ENCODE peak calls at places on chromosomes 1 and 21, in six cellular contexts. Z is K562, V is A549, E is IMR-90, N is GM12878, X is HepG2. Q is an unnamed sample.

GRCh38 chr1:169146536-169147214 is 40.2 kb downstream of the ATP1B1 start:
- DNase-seq in Z (no peak), V (peak; percentile 15), E (no peak), N (no peak), X (peak; percentile 20), Q (no peak)

GRCh38 chr1:11898831-11899467 is 27.3 kb downstream of the KIAA2013 start:
- DNase-seq in Z (peak; percentile 61), V (no peak), E (no peak), N (no peak), X (no peak), Q (no peak)

GRCh38 chr1:113109908-113110554 is 37.0 kb downstream of the LRIG2 start:
- DNase-seq in Z (no peak), V (peak; percentile 5), E (peak; percentile 98), N (no peak), X (no peak), Q (no peak)

GRCh38 chr1:18480315-18481189 is at the start of gene KLHDC7A:
- DNase-seq in Z (no peak), V (peak; percentile 60), E (no peak), N (no peak), X (peak; percentile 91), Q (no peak)

GRCh38 chr21:45545691-45546531 is 3.7 kb upstream of the SLC19A1 start:
- DNase-seq in Z (no peak), V (no peak), E (no peak), N (no peak), X (no peak), Q (no peak)

GRCh38 chr1:110631836-110632620 is 25.9 kb upstream of the KCNA2 start:
- DNase-seq in Z (no peak), V (no peak), E (no peak), N (no peak), X (no peak), Q (no peak)

GRCh38 chr1:39102537-39103320 is 76.6 kb downstream of the NDUFS5 start:
- DNase-seq in Z (peak; percentile 77), V (peak; percentile 67), E (peak; percentile 83), N (peak; percentile 84), X (peak; percentile 53), Q (peak; percentile 66)

GRCh38 chr1:180722586-180722985 is 90.8 kb downstream of the XPR1 start:
- DNase-seq in Z (no peak), V (no peak), E (no peak), N (no peak), X (no peak), Q (no peak)

GRCh38 chr1:18597159-18598042 is 33.2 kb upstream of the PAX7 start:
- DNase-seq in Z (peak; percentile 73), V (peak; percentile 41), E (peak; percentile 25), N (no peak), X (peak; percentile 18), Q (peak; percentile 67)

GRCh38 chr21:34511787-34512451 is at the start of gene KCNE1:
- DNase-seq in Z (no peak), V (no peak), E (no peak), N (no peak), X (no peak), Q (no peak)

GRCh38 chr1:241592273-241592958 is 47.8 kb downstream of the CHML start:
- DNase-seq in Z (no peak), V (no peak), E (peak; percentile 82), N (peak; percentile 13), X (no peak), Q (no peak)

GRCh38 chr1:22788298-22788697 is 77.7 kb downstream of the EPHB2 start:
- DNase-seq in Z (no peak), V (no peak), E (no peak), N (no peak), X (no peak), Q (no peak)

GRCh38 chr1:154206212-154206611 is at the start of gene CFAP141:
- DNase-seq in Z (peak; percentile 42), V (no peak), E (peak; percentile 21), N (no peak), X (no peak), Q (no peak)

GRCh38 chr1:220338759-220339158 is 66.5 kb upstream of the RAB3GAP2 start:
- DNase-seq in Z (no peak), V (no peak), E (no peak), N (no peak), X (no peak), Q (no peak)

GRCh38 chr1:15799928-15800835 is 7.3 kb downstream of the UQCRHL start:
- DNase-seq in Z (peak; percentile 75), V (peak; percentile 89), E (peak; percentile 31), N (no peak), X (peak; percentile 98), Q (peak; percentile 37)

GRCh38 chr1:97424209-97424608 is 496.6 kb downstream of the DPYD start:
- DNase-seq in Z (no peak), V (no peak), E (no peak), N (no peak), X (no peak), Q (no peak)

GRCh38 chr1:9437931-9438330 is 101.3 kb upstream of the SLC25A33 start:
- DNase-seq in Z (no peak), V (no peak), E (peak; percentile 53), N (no peak), X (no peak), Q (no peak)

GRCh38 chr1:6603851-6604558 is 1.3 kb upstream of the KLHL21 start:
- DNase-seq in Z (peak; percentile 72), V (no peak), E (peak; percentile 86), N (no peak), X (peak; percentile 97), Q (no peak)

GRCh38 chr1:41122851-41123518 is 101.5 kb upstream of the SLFNL1 start:
- DNase-seq in Z (peak; percentile 44), V (peak; percentile 21), E (peak; percentile 91), N (no peak), X (peak; percentile 86), Q (peak; percentile 51)

GRCh38 chr1:2584822-2585317 is 1.7 kb upstream of the PRXL2B start:
- DNase-seq in Z (no peak), V (no peak), E (no peak), N (no peak), X (no peak), Q (no peak)

GRCh38 chr1:186775031-186775430 is 53.7 kb upstream of the PLA2G4A start:
- DNase-seq in Z (no peak), V (no peak), E (no peak), N (no peak), X (no peak), Q (no peak)

GRCh38 chr1:118783095-118783758 is 204.9 kb downstream of the TBX15 start:
- DNase-seq in Z (no peak), V (no peak), E (no peak), N (no peak), X (no peak), Q (no peak)

GRCh38 chr1:201916649-201917249 is 28.1 kb downstream of the SHISA4 start:
- DNase-seq in Z (peak; percentile 67), V (peak; percentile 67), E (peak; percentile 94), N (no peak), X (peak; percentile 36), Q (peak; percentile 58)

GRCh38 chr1:12142141-12142823 is 24.5 kb upstream of the TNFRSF1B start:
- DNase-seq in Z (no peak), V (no peak), E (no peak), N (no peak), X (no peak), Q (no peak)

GRCh38 chr1:234884006-234884405 is 244.6 kb downstream of the TOMM20 start:
- DNase-seq in Z (no peak), V (no peak), E (no peak), N (no peak), X (no peak), Q (no peak)

DNA sequence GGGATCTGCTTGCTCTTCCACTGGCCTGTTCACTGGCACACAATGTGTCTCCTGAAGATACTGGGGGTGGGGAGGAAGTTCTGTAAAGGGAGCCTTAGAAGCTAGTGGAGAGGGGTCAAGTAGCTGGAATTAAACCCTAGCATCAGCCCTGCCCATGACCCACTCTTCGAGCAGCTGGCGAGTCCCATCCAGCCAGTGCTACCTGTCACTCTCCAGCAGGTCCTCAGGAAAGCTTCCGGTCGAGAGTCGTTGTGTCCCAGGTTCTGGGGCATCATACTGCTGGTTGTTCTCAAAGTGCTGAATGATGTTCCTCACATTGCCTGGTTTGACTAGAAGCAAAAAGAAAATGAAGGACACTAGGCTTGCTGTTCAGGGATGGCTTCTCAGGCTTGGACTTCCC is 30.9 kb downstream of the LRRC71 start:
- DNase-seq in Z (no peak), V (no peak), E (no peak), N (no peak), X (no peak), Q (no peak)
- TF ChIP-seq BHLHE40 in Z (no peak), V (no peak), E (no peak), N (no peak), X (no peak), Q (no peak)

DNA sequence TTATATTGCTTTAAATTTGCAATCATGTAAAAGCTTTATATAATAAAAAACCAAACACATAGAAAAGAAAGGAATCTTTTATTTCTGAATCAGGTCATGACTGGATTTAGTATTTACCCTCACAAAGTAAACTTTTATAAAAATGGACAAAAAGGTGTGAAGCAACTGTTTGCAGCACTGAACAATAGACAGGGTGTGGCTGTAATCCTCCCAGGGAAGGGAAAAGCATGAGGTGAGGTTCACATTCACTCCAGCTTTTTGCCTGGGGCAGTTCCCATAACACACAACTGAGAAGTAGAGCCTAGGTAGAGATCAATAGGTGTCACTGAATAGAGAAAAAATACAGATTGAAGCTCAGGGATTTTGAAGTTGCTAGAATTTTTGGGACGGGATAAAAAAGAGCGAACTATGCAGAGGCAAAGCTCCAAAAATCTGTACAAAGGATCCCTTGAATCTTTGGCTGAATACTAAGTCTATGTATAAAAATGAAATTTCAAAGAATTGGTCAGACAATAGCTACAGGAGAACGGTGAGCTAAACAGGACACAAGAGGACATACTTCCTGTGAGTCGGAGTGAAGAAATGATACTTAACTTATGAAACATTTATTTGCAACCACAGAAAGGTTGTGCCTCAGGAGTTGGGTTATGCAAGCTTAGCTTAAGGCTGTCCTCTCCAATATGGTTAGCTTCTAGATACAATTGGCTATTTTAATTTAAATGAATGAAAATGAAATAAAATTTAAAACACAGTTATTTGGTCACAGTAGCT is 162.0 kb upstream of the ZP4 start:
- DNase-seq in Z (no peak), V (no peak), E (peak; percentile 13), N (no peak), X (no peak), Q (no peak)
- TF ChIP-seq BHLHE40 in Z (no peak), V (no peak), E (no peak), N (no peak), X (no peak), Q (no peak)

DNA sequence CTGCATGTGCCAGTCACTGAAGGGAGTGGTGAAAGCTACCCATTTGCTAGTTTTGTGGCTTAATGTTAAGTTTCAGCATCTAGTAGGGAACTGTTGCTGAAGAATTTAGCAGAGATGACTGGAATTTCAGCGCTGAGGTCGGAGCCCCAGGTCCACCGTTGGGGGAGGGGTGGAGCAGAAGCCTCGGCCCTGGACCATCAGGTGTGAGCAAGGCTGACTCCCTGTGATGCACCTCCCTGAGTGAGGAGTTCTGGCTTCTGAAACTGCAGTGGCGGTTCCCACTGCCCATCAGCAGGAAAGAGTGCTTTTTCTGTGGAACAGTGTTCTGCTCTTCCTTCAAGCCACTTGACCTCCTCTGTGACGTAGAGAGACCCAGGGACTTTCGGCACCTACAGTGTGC is 1.3 kb downstream of the NOS1AP start:
- DNase-seq in Z (no peak), V (no peak), E (no peak), N (no peak), X (no peak), Q (no peak)
- TF ChIP-seq BHLHE40 in Z (no peak), V (no peak), E (no peak), N (no peak), X (no peak), Q (no peak)

DNA sequence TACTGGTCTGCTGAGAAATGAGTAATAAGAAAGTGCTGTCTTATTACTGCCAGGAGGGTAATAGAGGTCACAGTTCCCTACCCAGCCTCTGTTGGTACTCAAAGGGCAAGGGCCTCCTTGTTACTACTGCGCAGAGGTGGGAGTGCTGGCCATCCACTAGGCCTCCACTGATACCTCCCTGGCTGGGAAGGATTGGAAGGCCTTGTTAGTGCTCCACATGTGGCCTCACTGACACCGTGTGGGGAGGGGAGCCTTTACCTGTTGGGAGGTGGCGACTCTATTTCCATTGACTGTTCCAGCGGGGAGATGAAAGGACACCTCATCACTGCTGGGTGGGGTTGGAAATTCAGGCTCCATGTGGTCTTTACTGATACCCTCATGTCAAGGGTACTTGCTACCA is 57.8 kb upstream of the USP24 start:
- DNase-seq in Z (peak; percentile 47), V (no peak), E (no peak), N (no peak), X (no peak), Q (no peak)
- TF ChIP-seq BHLHE40 in Z (no peak), V (no peak), E (no peak), N (no peak), X (no peak), Q (no peak)

Q was measured in HEK293T.